ENCODE peak calls at places on chromosome 21, in six cellular contexts. I is body of pancreas, F is mucosa of descending colon, R is right atrium auricular region, H is HepG2, O is fibroblast of lung. E is an unnamed sample.

GRCh38 chr21:45868488-45868887 is 113.1 kb upstream of the COL6A1 start:
- DNase-seq in H (no peak), O (no peak), F (no peak), R (no peak), I (peak; percentile 4), E (no peak)

GRCh38 chr21:28587748-28588147 is 404.9 kb downstream of the LTN1 start:
- DNase-seq in O (no peak), H (no peak), F (no peak), R (no peak), I (no peak), E (no peak)

GRCh38 chr21:18369115-18369514 is 34.5 kb downstream of the TMPRSS15 start:
- DNase-seq in F (no peak), H (peak; percentile 2), O (peak; percentile 1), I (no peak), R (no peak), E (no peak)

GRCh38 chr21:31502537-31503143 is 156.9 kb upstream of the SOD1 start:
- DNase-seq in R (no peak), H (no peak), I (no peak), F (no peak), O (no peak), E (no peak)

GRCh38 chr21:17512245-17513213 is at the start of gene CXADR:
- DNase-seq in R (no peak), F (peak; percentile 93), O (peak; percentile 43), I (peak; percentile 95), H (peak; percentile 89), E (peak; percentile 74)

GRCh38 chr21:31326478-31327247 is 17.4 kb downstream of the TIAM1 start:
- DNase-seq in H (no peak), I (no peak), F (no peak), R (no peak), O (peak; percentile 60), E (no peak)

GRCh38 chr21:44574457-44575306 is 1.2 kb downstream of the KRTAP10-4 start:
- DNase-seq in R (peak; percentile 28), F (peak; percentile 84), H (peak; percentile 86), O (no peak), I (no peak), E (no peak)

GRCh38 chr21:46210378-46211136 is 18.0 kb downstream of the LSS start:
- DNase-seq in I (peak; percentile 3), F (no peak), R (no peak), H (no peak), O (no peak), E (no peak)

GRCh38 chr21:46083271-46084040 is 14.5 kb upstream of the COL6A2 start:
- DNase-seq in H (no peak), O (no peak), I (no peak), R (peak; percentile 38), F (no peak), E (no peak)

GRCh38 chr21:31236528-31236927 is 107.5 kb downstream of the TIAM1 start:
- DNase-seq in H (no peak), R (no peak), F (no peak), O (peak; percentile 63), I (no peak), E (no peak)

GRCh38 chr21:16156841-16157240 is 427.1 kb downstream of the USP25 start:
- DNase-seq in F (no peak), H (no peak), R (no peak), O (no peak), I (no peak), E (no peak)

GRCh38 chr21:43984905-43985689 is 27.0 kb upstream of the TRAPPC10 start:
- DNase-seq in I (no peak), F (peak; percentile 27), H (no peak), O (peak; percentile 11), R (no peak), E (no peak)

GRCh38 chr21:36560933-36561575 is 81.1 kb upstream of the CLDN14 start:
- DNase-seq in R (peak; percentile 23), H (no peak), O (no peak), F (no peak), I (no peak), E (no peak)

GRCh38 chr21:46600305-46600704 is 4.6 kb downstream of the S100B start:
- DNase-seq in O (no peak), H (no peak), F (no peak), R (no peak), I (no peak), E (no peak)

GRCh38 chr21:29235714-29236197 is 63.0 kb upstream of the BACH1 start:
- DNase-seq in R (no peak), O (no peak), H (no peak), I (no peak), F (no peak), E (no peak)

GRCh38 chr21:45584786-45585185 is 42.5 kb upstream of the SLC19A1 start:
- DNase-seq in R (no peak), O (no peak), H (no peak), F (no peak), I (no peak), E (no peak)

GRCh38 chr21:25733859-25734653 is 648 bp downstream of the ATP5PF start:
- DNase-seq in F (no peak), H (peak; percentile 62), O (peak; percentile 48), I (no peak), R (no peak), E (no peak)

GRCh38 chr21:36721817-36722216 is 22.9 kb downstream of the SIM2 start:
- DNase-seq in H (no peak), O (no peak), I (no peak), R (no peak), F (no peak), E (no peak)

GRCh38 chr21:40422851-40423635 is 423.9 kb downstream of the DSCAM start:
- DNase-seq in H (no peak), R (no peak), I (peak; percentile 7), F (no peak), O (no peak), E (no peak)

GRCh38 chr21:30463713-30464112 is 16.5 kb downstream of the KRTAP19-1 start:
- DNase-seq in I (no peak), H (no peak), R (no peak), F (no peak), O (no peak), E (no peak)

GRCh38 chr21:45278156-45278911 is 9.4 kb downstream of the POFUT2 start:
- DNase-seq in H (no peak), R (no peak), F (no peak), O (no peak), I (no peak), E (no peak)

GRCh38 chr21:17501107-17502006 is 11.5 kb upstream of the CXADR start:
- DNase-seq in H (peak; percentile 98), I (no peak), O (no peak), R (no peak), F (no peak), E (no peak)

GRCh38 chr21:45098867-45099266 is 24.5 kb downstream of the ADARB1 start:
- DNase-seq in I (no peak), F (no peak), H (peak; percentile 32), R (no peak), O (no peak), E (no peak)

GRCh38 chr21:45834026-45834715 is 147.4 kb upstream of the COL6A1 start:
- DNase-seq in I (no peak), O (no peak), H (no peak), R (no peak), F (no peak), E (no peak)

GRCh38 chr21:45615145-45615711 is 28.3 kb upstream of the PCBP3 start:
- DNase-seq in O (peak; percentile 45), I (peak; percentile 36), F (peak; percentile 82), R (no peak), H (peak; percentile 23), E (no peak)

GRCh38 chr21:46585191-46585953 is 19.5 kb downstream of the S100B start:
- DNase-seq in F (no peak), R (no peak), H (no peak), I (no peak), O (no peak), E (no peak)

GRCh38 chr21:44962481-44962966 is 22.7 kb downstream of the SLX9 start:
- DNase-seq in O (peak; percentile 100), I (no peak), R (no peak), H (no peak), F (no peak), E (no peak)

GRCh38 chr21:43600642-43601397 is 58.5 kb downstream of the HSF2BP start:
- DNase-seq in I (no peak), H (no peak), O (peak; percentile 98), F (no peak), R (no peak), E (no peak)

GRCh38 chr21:30620080-30620479 is 347 bp upstream of the KRTAP20-4 start:
- DNase-seq in I (no peak), O (no peak), R (no peak), F (no peak), H (no peak), E (no peak)

GRCh38 chr21:45874716-45875415 is 106.7 kb upstream of the COL6A1 start:
- DNase-seq in O (peak; percentile 96), I (peak; percentile 26), R (no peak), H (peak; percentile 9), F (peak; percentile 69), E (no peak)

GRCh38 chr21:28215214-28215954 is 777.3 kb downstream of the LTN1 start:
- DNase-seq in O (peak; percentile 53), R (no peak), F (no peak), I (no peak), H (no peak), E (no peak)

GRCh38 chr21:14554948-14555347 is 8.8 kb upstream of the SAMSN1 start:
- DNase-seq in I (no peak), R (no peak), H (no peak), F (no peak), O (no peak), E (no peak)

GRCh38 chr21:15062566-15062965 is 2.2 kb downstream of the NRIP1 start:
- DNase-seq in I (no peak), F (no peak), O (peak; percentile 15), R (no peak), H (no peak), E (no peak)

GRCh38 chr21:40351006-40351405 is 483.8 kb downstream of the PCP4 start:
- DNase-seq in O (no peak), I (no peak), R (no peak), H (no peak), F (no peak), E (no peak)

GRCh38 chr21:43917515-43918384 is 52.7 kb downstream of the AGPAT3 start:
- DNase-seq in I (peak; percentile 34), O (no peak), H (peak; percentile 40), F (no peak), R (no peak), E (no peak)

GRCh38 chr21:37909936-37910335 is 6.3 kb downstream of the KCNJ6 start:
- DNase-seq in F (no peak), R (no peak), I (no peak), O (no peak), H (no peak), E (no peak)
- TF ChIP-seq CTCF in F (no peak), R (no peak), I (no peak), O (peak; percentile 3), H (no peak), E (no peak)

GRCh38 chr21:35398366-35398982 is 349.4 kb upstream of the RUNX1 start:
- DNase-seq in F (no peak), H (no peak), R (no peak), O (peak; percentile 41), I (no peak), E (no peak)
- H3K4me3 ChIP-seq in F (no peak overlapping the region), H (no peak overlapping the region), R (no peak overlapping the region), O (peak overlapping the region; percentile 27), I (no peak overlapping the region), E (no peak overlapping the region)

GRCh38 chr21:33025106-33025470 is 647 bp upstream of the OLIG2 start:
- DNase-seq in H (no peak), F (no peak), R (no peak), O (no peak), I (no peak), E (no peak)
- TF ChIP-seq CTCF in H (no peak), F (no peak), R (no peak), O (no peak), I (no peak), E (no peak)

GRCh38 chr21:41933259-41934079 is 20.3 kb downstream of the C2CD2 start:
- DNase-seq in I (no peak), H (no peak), O (no peak), R (no peak), F (no peak), E (no peak)
- H3K4me3 ChIP-seq in I (no peak overlapping the region), H (peak overlapping the region; percentile 59), O (peak overlapping the region; percentile 53), R (peak overlapping the region; percentile 1), F (no peak overlapping the region), E (peak overlapping the region; percentile 55)

E was measured in left ventricle myocardium inferior.